ENCODE peak calls at places on chromosomes 6 and 20, in four cellular contexts. U is right lobe of liver, J is stomach, G is uterus. D is an unnamed sample.

GRCh38 chr6:105179244-105180065 is at the start of gene POPDC3:
- DNase-seq in U (no peak), J (peak; percentile 38), G (no peak), D (no peak)

GRCh38 chr20:57707849-57708693 is 1.7 kb downstream of the PMEPA1 start:
- DNase-seq in U (no peak), J (peak; percentile 40), G (no peak), D (no peak)

GRCh38 chr20:20375862-20376261 is 8.0 kb downstream of the INSM1 start:
- DNase-seq in U (no peak), J (no peak), G (no peak), D (no peak)

GRCh38 chr20:44969320-44969879 is 3.1 kb downstream of the STK4 start:
- DNase-seq in U (no peak), J (no peak), G (no peak), D (no peak)

GRCh38 chr20:53943522-53944291 is 126.7 kb downstream of the BCAS1 start:
- DNase-seq in U (no peak), J (no peak), G (no peak), D (no peak)

GRCh38 chr6:1940381-1940780 is 305.0 kb downstream of the GMDS start:
- DNase-seq in U (no peak), J (no peak), G (no peak), D (no peak)

GRCh38 chr6:160520043-160520904 is 143.8 kb downstream of the LPA start:
- DNase-seq in U (peak; percentile 81), J (peak; percentile 81), G (peak; percentile 75), D (no peak)

GRCh38 chr6:150025201-150025917 is at the start of gene RAET1L:
- DNase-seq in U (no peak), J (peak; percentile 47), G (no peak), D (no peak)

GRCh38 chr20:34475979-34476736 is 40.1 kb upstream of the DYNLRB1 start:
- DNase-seq in U (peak; percentile 66), J (peak; percentile 65), G (peak; percentile 28), D (no peak)

GRCh38 chr20:32479012-32479411 is 106.1 kb downstream of the NOL4L start:
- DNase-seq in U (no peak), J (no peak), G (no peak), D (no peak)

GRCh38 chr20:32480361-32481199 is 104.6 kb downstream of the NOL4L start:
- DNase-seq in U (peak; percentile 11), J (no peak), G (no peak), D (no peak)

GRCh38 chr20:32481311-32482103 is 103.6 kb downstream of the NOL4L start:
- DNase-seq in U (no peak), J (no peak), G (no peak), D (no peak)

GRCh38 chr20:32478576-32478975 is 106.6 kb downstream of the NOL4L start:
- DNase-seq in U (no peak), J (no peak), G (no peak), D (no peak)

DNA sequence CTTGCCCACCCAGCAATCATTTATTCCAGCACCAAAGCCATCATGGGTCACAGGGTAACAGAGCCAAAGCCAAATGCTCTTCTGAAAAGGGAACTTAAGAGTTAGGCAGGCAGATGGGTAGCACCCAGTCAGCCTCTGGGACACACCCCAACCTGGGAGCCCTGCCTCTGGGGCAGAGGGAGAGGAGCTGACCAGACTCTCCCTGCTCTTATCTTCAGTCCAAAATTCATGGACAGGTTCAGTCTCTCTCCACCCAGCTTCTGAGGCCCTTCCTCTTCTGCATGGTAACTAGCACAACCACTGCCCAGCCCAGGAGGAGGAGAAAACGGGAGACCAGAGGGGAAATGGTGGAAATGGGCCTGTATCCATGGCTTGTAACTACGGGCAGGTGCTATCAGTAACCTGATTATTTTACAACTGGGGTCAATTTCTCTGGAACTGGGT is 105.4 kb downstream of the NOL4L start:
- DNase-seq in U (peak; percentile 19), J (no peak), G (no peak), D (no peak)
- TF ChIP-seq POLR2A in U (no peak), J (no peak), G (no peak), D (no peak)

GRCh38 chr6:169981051-169981450 is 229.6 kb downstream of the ERMARD start:
- DNase-seq in U (no peak), J (no peak), G (no peak), D (no peak)

GRCh38 chr6:169981969-169982368 is 230.5 kb downstream of the ERMARD start:
- DNase-seq in U (no peak), J (no peak), G (no peak), D (no peak)

GRCh38 chr6:169981568-169981967 is 230.1 kb downstream of the ERMARD start:
- DNase-seq in U (no peak), J (no peak), G (no peak), D (no peak)

GRCh38 chr6:169983651-169984050 is 232.2 kb downstream of the ERMARD start:
- DNase-seq in U (no peak), J (no peak), G (no peak), D (no peak)

GRCh38 chr6:169982461-169983386 is 231.3 kb downstream of the ERMARD start:
- DNase-seq in U (no peak), J (no peak), G (no peak), D (no peak)
- TF ChIP-seq CTCF in U (no peak), J (no peak), G (no peak), D (no peak)

DNA sequence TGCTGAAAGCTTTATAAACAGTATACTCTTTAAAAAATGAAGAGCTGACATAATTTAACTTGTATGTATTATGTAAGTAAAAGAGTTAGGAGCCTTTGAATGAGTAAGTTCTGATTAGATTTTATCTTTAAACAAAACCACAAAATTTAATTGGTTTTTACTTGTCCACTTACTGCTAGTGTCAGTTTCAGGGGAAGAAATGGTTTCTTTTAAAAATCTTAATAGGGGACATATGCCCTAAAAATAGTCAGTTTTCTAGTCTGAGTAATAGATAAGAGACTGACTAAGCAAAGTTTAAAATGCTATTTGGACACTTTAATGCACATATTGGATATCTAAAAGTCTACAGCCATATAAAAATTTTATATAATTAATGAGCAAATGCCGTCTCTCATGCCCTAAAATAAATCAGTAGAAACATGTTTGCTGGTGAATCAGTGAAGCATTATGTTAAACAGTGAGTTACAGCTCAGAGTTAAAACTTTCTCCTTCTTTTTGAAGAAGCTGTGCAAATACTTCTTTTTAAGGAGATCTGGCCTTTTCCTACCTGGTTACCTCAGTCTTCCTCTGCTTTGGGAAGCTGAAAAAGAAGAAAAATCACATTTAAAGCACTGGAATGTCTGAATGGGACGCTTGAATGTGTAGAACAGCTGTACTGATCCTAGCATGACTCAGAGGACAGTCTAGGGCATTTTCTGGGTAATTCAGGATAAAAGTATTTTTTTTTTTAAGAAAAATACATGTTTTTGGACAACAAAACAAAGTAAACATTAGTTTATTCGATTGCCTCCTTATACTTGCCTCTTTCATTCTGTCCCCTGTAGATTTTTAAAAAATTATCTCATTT is 55.3 kb downstream of the CDH26 start:
- DNase-seq in U (no peak), J (no peak), G (no peak), D (no peak)
- H3K4me3 ChIP-seq in U (no peak overlapping the region), J (no peak overlapping the region), G (no peak overlapping the region), D (no peak overlapping the region)

DNA sequence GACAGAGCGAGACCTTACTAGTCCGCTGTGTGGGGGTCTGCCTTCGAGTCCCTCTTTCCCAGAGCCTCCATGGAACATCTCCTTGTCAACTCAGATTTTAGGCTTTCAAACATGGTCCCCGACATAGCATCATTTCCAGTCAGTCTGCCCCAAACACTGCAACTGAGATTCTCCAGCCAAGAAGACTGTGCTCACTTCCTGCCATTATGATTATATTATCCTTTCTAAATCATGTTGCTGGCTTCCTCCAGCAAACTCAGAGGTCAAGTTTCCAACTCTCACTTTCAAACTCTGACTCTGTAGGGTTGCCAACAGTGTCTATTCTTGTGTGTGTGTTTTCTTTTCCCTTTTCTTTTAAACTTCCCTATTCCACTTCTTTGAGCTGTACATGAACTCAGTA is 61.1 kb upstream of the TRAF3IP2 start:
- DNase-seq in U (no peak), J (no peak), G (peak; percentile 38), D (no peak)
- TF ChIP-seq POLR2A in U (no peak), J (no peak), G (no peak), D (no peak)

GRCh38 chr20:14142171-14142570 is 146.9 kb downstream of the MACROD2 start:
- DNase-seq in U (peak; percentile 27), J (peak; percentile 47), G (no peak), D (no peak)
- TF ChIP-seq CTCF in U (peak; percentile 63), J (peak; percentile 40), G (no peak), D (no peak)

D was measured in lower leg skin.